ENCODE peak calls at places on chromosomes 2 and 18, in seven cellular contexts. K is HT-29, F is MM.1S, I is nephron progenitor cell, N is activated T-cell treated with anti-CD3 and anti-CD28 coated beads for 4 hours, W is astrocyte, B is neural progenitor cell. O is an unnamed sample.

GRCh38 chr2:109435866-109436634 is 177.7 kb downstream of the SEPTIN10 start:
- DNase-seq in K (no peak), F (no peak), I (no peak), N (no peak), W (no peak), B (no peak), O (no peak)

GRCh38 chr2:34373586-34374233 is 774.6 kb upstream of the FAM98A start:
- DNase-seq in K (peak), F (no peak), I (no peak), N (no peak), W (no peak), B (no peak), O (no peak)

GRCh38 chr2:168466190-168466737 is 10.2 kb downstream of the CERS6 start:
- DNase-seq in K (no peak), F (no peak), I (no peak), N (no peak), W (no peak), B (no peak), O (no peak)

GRCh38 chr2:27280826-27281225 is 1.4 kb upstream of the TRIM54 start:
- DNase-seq in K (no peak), F (no peak), I (no peak), N (no peak), W (no peak), B (no peak), O (no peak)

GRCh38 chr2:216774620-216775019 is 79.3 kb upstream of the IGFBP5 start:
- DNase-seq in K (no peak), F (no peak), I (no peak), N (no peak), W (peak), B (no peak), O (no peak)

GRCh38 chr2:25586726-25587144 is 86.6 kb downstream of the DTNB start:
- DNase-seq in K (no peak), F (no peak), I (no peak), N (no peak), W (peak), B (peak), O (no peak)

GRCh38 chr18:32469691-32470131 is 971 bp downstream of the GAREM1 start:
- DNase-seq in K (peak), F (peak), I (no peak), N (no peak), W (peak), B (peak), O (no peak)

GRCh38 chr2:121949271-121949670 is 193.8 kb downstream of the TSN start:
- DNase-seq in K (no peak), F (no peak), I (no peak), N (no peak), W (no peak), B (no peak), O (no peak)

GRCh38 chr2:65331361-65331760 is 101.0 kb downstream of the SPRED2 start:
- DNase-seq in K (no peak), F (no peak), I (no peak), N (no peak), W (peak), B (peak), O (no peak)

GRCh38 chr2:190698895-190699294 is 50.0 kb downstream of the NAB1 start:
- DNase-seq in K (peak), F (no peak), I (no peak), N (no peak), W (no peak), B (peak), O (no peak)

GRCh38 chr2:216696751-216697560 is 1.6 kb upstream of the IGFBP5 start:
- DNase-seq in K (peak), F (peak), I (no peak), N (no peak), W (peak), B (peak), O (no peak)

GRCh38 chr18:65846107-65846506 is 95.3 kb downstream of the CDH7 start:
- DNase-seq in K (no peak), F (no peak), I (no peak), N (no peak), W (no peak), B (no peak), O (no peak)

GRCh38 chr2:10360460-10361219 is 57.9 kb downstream of the HPCAL1 start:
- DNase-seq in K (no peak), F (no peak), I (no peak), N (no peak), W (no peak), B (no peak), O (no peak)

GRCh38 chr18:62384610-62385097 is 59.5 kb downstream of the TNFRSF11A start:
- DNase-seq in K (no peak), F (no peak), I (no peak), N (no peak), W (no peak), B (peak), O (no peak)

GRCh38 chr2:154709215-154709614 is 10.7 kb downstream of the KCNJ3 start:
- DNase-seq in K (no peak), F (no peak), I (no peak), N (no peak), W (no peak), B (no peak), O (no peak)

GRCh38 chr18:76496200-76496890 is 1.3 kb upstream of the ZNF516 start:
- DNase-seq in K (peak), F (no peak), I (peak), N (no peak), W (peak), B (peak), O (no peak)

GRCh38 chr2:63861220-63861822 is 19.6 kb downstream of the UGP2 start:
- DNase-seq in K (peak), F (peak), I (peak), N (peak), W (no peak), B (peak), O (peak)

GRCh38 chr2:152716805-152717241 is 438 bp downstream of the PRPF40A start:
- DNase-seq in K (no peak), F (peak), I (peak), N (no peak), W (peak), B (peak), O (no peak)

GRCh38 chr2:85011747-85012146 is 40.8 kb downstream of the KCMF1 start:
- DNase-seq in K (no peak), F (no peak), I (no peak), N (no peak), W (no peak), B (peak), O (no peak)

GRCh38 chr2:37672104-37672869 is 845 bp upstream of the CDC42EP3 start:
- DNase-seq in K (peak), F (peak), I (peak), N (peak), W (peak), B (peak), O (peak)

GRCh38 chr2:101750688-101751087 is 53.2 kb downstream of the MAP4K4 start:
- DNase-seq in K (no peak), F (no peak), I (no peak), N (no peak), W (no peak), B (no peak), O (no peak)

GRCh38 chr18:79522451-79523220 is 126.9 kb downstream of the NFATC1 start:
- DNase-seq in K (no peak), F (no peak), I (no peak), N (peak), W (no peak), B (no peak), O (no peak)

GRCh38 chr2:130872276-130873125 is 35.8 kb downstream of the ARHGEF4 start:
- DNase-seq in K (no peak), F (no peak), I (no peak), N (no peak), W (no peak), B (peak), O (no peak)

GRCh38 chr2:234169676-234170075 is 119.2 kb downstream of the SPP2 start:
- DNase-seq in K (no peak), F (no peak), I (no peak), N (no peak), W (no peak), B (no peak), O (no peak)

GRCh38 chr2:41160439-41160838 is 708.5 kb upstream of the SLC8A1 start:
- DNase-seq in K (no peak), F (no peak), I (no peak), N (no peak), W (no peak), B (no peak), O (no peak)

GRCh38 chr2:20649586-20650375 is 1.1 kb downstream of the HS1BP3 start:
- DNase-seq in K (no peak), F (no peak), I (no peak), N (no peak), W (no peak), B (no peak), O (no peak)

GRCh38 chr2:99856119-99856518 is 286.3 kb downstream of the AFF3 start:
- DNase-seq in K (no peak), F (no peak), I (no peak), N (no peak), W (no peak), B (no peak), O (no peak)

GRCh38 chr2:217742276-217742675 is 260.5 kb downstream of the TNS1 start:
- DNase-seq in K (no peak), F (no peak), I (no peak), N (no peak), W (no peak), B (no peak), O (no peak)

GRCh38 chr18:2482711-2483475 is 88.4 kb downstream of the METTL4 start:
- DNase-seq in K (no peak), F (no peak), I (no peak), N (no peak), W (no peak), B (no peak), O (no peak)

O was measured in HFF-Myc.